ENCODE peak calls at places on chromosomes 4 and X, in nine cellular contexts. One of them, this sample, is unnamed. For H3K36me3, the result is how much of the 10 kb centered on the place peaks cover.

GRCh38 chr4:5036239-5036638 is 15.0 kb upstream of the STK32B start:
- DNase-seq in lower lobe of right lung: no peak
- DNase-seq in heart left ventricle: no peak
- DNase-seq in suprapubic skin: no peak
- DNase-seq in thoracic aorta: no peak
- DNase-seq in MM.1S: peak
- DNase-seq in left ventricle myocardium inferior: no peak
- DNase-seq in GM23248: peak
- DNase-seq in endothelial cell of umbilical vein: no peak
- DNase-seq in this sample: no peak

GRCh38 chrX:17441965-17442364 is 67.0 kb downstream of the NHS start:
- DNase-seq in thoracic aorta: no peak
- DNase-seq in endothelial cell of umbilical vein: no peak
- DNase-seq in left ventricle myocardium inferior: no peak
- DNase-seq in GM23248: peak
- DNase-seq in lower lobe of right lung: no peak
- DNase-seq in MM.1S: no peak
- DNase-seq in suprapubic skin: no peak
- DNase-seq in heart left ventricle: no peak
- DNase-seq in this sample: no peak

GRCh38 chrX:67718926-67719325 is 175.1 kb downstream of the AR start:
- DNase-seq in MM.1S: no peak
- DNase-seq in thoracic aorta: no peak
- DNase-seq in GM23248: no peak
- DNase-seq in left ventricle myocardium inferior: peak
- DNase-seq in endothelial cell of umbilical vein: no peak
- DNase-seq in suprapubic skin: no peak
- DNase-seq in heart left ventricle: peak
- DNase-seq in lower lobe of right lung: no peak
- DNase-seq in this sample: no peak

GRCh38 chrX:133511041-133511440 is 95.8 kb upstream of the GPC4 start:
- DNase-seq in endothelial cell of umbilical vein: no peak
- DNase-seq in heart left ventricle: no peak
- DNase-seq in lower lobe of right lung: no peak
- DNase-seq in left ventricle myocardium inferior: no peak
- DNase-seq in GM23248: no peak
- DNase-seq in suprapubic skin: no peak
- DNase-seq in MM.1S: no peak
- DNase-seq in thoracic aorta: no peak
- DNase-seq in this sample: no peak

GRCh38 chr4:8323947-8324555 is 54.5 kb downstream of the HTRA3 start:
- DNase-seq in MM.1S: no peak
- DNase-seq in endothelial cell of umbilical vein: no peak
- DNase-seq in thoracic aorta: no peak
- DNase-seq in heart left ventricle: peak
- DNase-seq in GM23248: no peak
- DNase-seq in left ventricle myocardium inferior: no peak
- DNase-seq in suprapubic skin: no peak
- DNase-seq in lower lobe of right lung: no peak
- DNase-seq in this sample: no peak

GRCh38 chr4:26321326-26322276 is 787 bp downstream of the RBPJ start:
- DNase-seq in suprapubic skin: peak
- DNase-seq in lower lobe of right lung: peak
- DNase-seq in thoracic aorta: no peak
- DNase-seq in endothelial cell of umbilical vein: peak
- DNase-seq in MM.1S: peak
- DNase-seq in GM23248: peak
- DNase-seq in left ventricle myocardium inferior: peak
- DNase-seq in heart left ventricle: peak
- DNase-seq in this sample: peak

GRCh38 chrX:41313419-41313818 is 20.5 kb upstream of the DDX3X start:
- DNase-seq in left ventricle myocardium inferior: no peak
- DNase-seq in lower lobe of right lung: no peak
- DNase-seq in heart left ventricle: no peak
- DNase-seq in MM.1S: no peak
- DNase-seq in suprapubic skin: no peak
- DNase-seq in GM23248: peak
- DNase-seq in endothelial cell of umbilical vein: no peak
- DNase-seq in thoracic aorta: no peak
- DNase-seq in this sample: no peak

GRCh38 chr4:177809786-177810185 is 367.5 kb upstream of the AGA start:
- DNase-seq in left ventricle myocardium inferior: no peak
- DNase-seq in thoracic aorta: no peak
- DNase-seq in GM23248: no peak
- DNase-seq in endothelial cell of umbilical vein: no peak
- DNase-seq in lower lobe of right lung: no peak
- DNase-seq in heart left ventricle: no peak
- DNase-seq in MM.1S: no peak
- DNase-seq in suprapubic skin: no peak
- DNase-seq in this sample: no peak

DNA sequence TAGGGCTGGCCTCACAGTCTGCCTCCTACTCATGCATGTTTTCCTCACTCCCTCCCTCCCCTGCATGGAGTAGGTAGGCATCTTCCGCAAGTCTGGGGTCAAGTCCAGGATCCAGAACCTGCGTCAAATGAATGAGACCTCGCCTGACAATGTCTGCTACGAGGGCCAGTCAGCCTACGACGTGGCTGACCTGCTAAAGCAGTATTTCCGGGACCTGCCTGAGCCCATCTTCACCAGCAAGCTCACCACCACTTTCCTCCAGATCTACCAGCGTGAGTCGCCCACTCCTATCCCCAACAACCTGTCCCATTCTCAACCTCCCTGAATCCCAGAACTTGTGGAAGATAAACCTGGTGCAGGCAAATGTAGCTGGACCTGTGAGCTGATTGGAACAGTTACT is 73.4 kb downstream of the STARD8 start:
- DNase-seq in GM23248: no peak
- DNase-seq in suprapubic skin: peak
- DNase-seq in left ventricle myocardium inferior: no peak
- DNase-seq in endothelial cell of umbilical vein: no peak
- DNase-seq in thoracic aorta: no peak
- DNase-seq in MM.1S: no peak
- DNase-seq in heart left ventricle: no peak
- DNase-seq in lower lobe of right lung: no peak
- DNase-seq in this sample: no peak
- H3K36me3 ChIP-seq in GM23248: under half
- H3K36me3 ChIP-seq in suprapubic skin: under half
- H3K36me3 ChIP-seq in left ventricle myocardium inferior: under half
- H3K36me3 ChIP-seq in endothelial cell of umbilical vein: half or more
- H3K36me3 ChIP-seq in thoracic aorta: under half
- H3K36me3 ChIP-seq in MM.1S: under half
- H3K36me3 ChIP-seq in heart left ventricle: under half
- H3K36me3 ChIP-seq in lower lobe of right lung: half or more
- H3K36me3 ChIP-seq in this sample: under half

DNA sequence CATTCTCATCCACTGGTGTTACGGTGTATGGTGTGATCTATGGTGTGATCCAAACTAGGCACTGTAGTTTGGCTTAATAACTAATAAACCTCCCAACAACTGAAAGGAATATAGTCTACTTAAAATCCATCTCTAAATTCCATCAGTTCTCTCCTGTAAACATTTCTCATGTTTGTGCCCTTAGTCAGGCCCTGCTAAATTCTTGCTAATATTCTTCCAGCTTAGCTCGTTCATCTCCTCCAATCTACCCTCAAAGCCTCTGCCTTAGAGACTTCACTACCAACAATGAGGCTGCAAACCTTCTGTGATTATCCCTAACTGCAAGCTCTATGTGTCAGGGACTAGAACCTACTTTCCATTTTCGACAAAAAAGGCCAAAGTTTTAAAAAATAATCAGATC is 28.1 kb downstream of the ZAR1 start:
- DNase-seq in left ventricle myocardium inferior: no peak
- DNase-seq in GM23248: no peak
- DNase-seq in suprapubic skin: no peak
- DNase-seq in endothelial cell of umbilical vein: no peak
- DNase-seq in lower lobe of right lung: no peak
- DNase-seq in MM.1S: no peak
- DNase-seq in heart left ventricle: no peak
- DNase-seq in thoracic aorta: no peak
- DNase-seq in this sample: no peak
- H3K36me3 ChIP-seq in left ventricle myocardium inferior: half or more
- H3K36me3 ChIP-seq in GM23248: under half
- H3K36me3 ChIP-seq in suprapubic skin: half or more
- H3K36me3 ChIP-seq in endothelial cell of umbilical vein: under half
- H3K36me3 ChIP-seq in lower lobe of right lung: half or more
- H3K36me3 ChIP-seq in MM.1S: under half
- H3K36me3 ChIP-seq in heart left ventricle: half or more
- H3K36me3 ChIP-seq in thoracic aorta: under half
- H3K36me3 ChIP-seq in this sample: under half

DNA sequence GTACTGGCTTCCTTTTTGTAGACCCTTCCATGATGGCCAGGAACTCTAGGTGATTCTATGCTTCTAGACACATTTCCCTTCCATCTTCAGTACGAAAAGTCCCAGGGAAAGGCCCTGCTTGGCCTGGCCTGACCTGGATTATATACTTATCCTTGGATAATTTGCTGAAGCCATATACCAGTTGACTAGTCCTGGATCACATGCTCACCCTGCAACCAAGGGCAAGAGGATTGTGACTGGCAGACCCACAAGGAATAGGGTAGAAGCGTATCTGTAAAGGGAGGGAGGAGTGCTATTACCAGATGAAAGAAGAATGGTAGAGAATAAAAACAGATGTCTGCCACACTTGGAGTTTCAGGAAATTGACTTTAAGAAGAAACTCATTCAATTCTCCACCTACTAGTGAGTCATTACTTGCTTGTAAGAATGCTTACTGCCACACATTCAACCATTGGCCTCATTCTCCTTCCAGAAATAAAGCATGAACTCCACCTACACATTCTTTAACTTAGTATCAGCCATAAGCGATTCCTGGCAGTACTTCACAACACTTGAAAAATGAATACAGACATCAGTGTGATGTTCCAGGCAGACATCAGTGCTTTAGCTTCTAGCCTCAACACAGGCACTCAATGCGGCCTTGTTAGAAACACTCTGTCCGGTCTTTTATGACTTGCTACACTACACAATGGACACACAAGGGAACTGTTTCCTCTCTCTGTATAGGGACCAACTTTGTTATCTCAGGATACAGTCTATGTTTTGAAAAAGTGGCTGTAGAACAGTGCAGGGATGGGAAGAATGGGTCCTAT is 141.8 kb downstream of the CBR4 start:
- DNase-seq in endothelial cell of umbilical vein: peak
- DNase-seq in thoracic aorta: no peak
- DNase-seq in MM.1S: no peak
- DNase-seq in lower lobe of right lung: no peak
- DNase-seq in GM23248: peak
- DNase-seq in heart left ventricle: no peak
- DNase-seq in suprapubic skin: no peak
- DNase-seq in left ventricle myocardium inferior: no peak
- DNase-seq in this sample: no peak
- H3K36me3 ChIP-seq in endothelial cell of umbilical vein: under half
- H3K36me3 ChIP-seq in thoracic aorta: under half
- H3K36me3 ChIP-seq in MM.1S: under half
- H3K36me3 ChIP-seq in lower lobe of right lung: under half
- H3K36me3 ChIP-seq in GM23248: under half
- H3K36me3 ChIP-seq in heart left ventricle: under half
- H3K36me3 ChIP-seq in suprapubic skin: under half
- H3K36me3 ChIP-seq in left ventricle myocardium inferior: under half
- H3K36me3 ChIP-seq in this sample: under half

GRCh38 chrX:40073439-40074054 is 24.2 kb downstream of the BCOR start:
- DNase-seq in heart left ventricle: no peak
- DNase-seq in left ventricle myocardium inferior: no peak
- DNase-seq in endothelial cell of umbilical vein: no peak
- DNase-seq in thoracic aorta: no peak
- DNase-seq in MM.1S: no peak
- DNase-seq in lower lobe of right lung: no peak
- DNase-seq in GM23248: no peak
- DNase-seq in suprapubic skin: no peak
- DNase-seq in this sample: no peak
- H3K36me3 ChIP-seq in heart left ventricle: under half
- H3K36me3 ChIP-seq in left ventricle myocardium inferior: under half
- H3K36me3 ChIP-seq in endothelial cell of umbilical vein: under half
- H3K36me3 ChIP-seq in thoracic aorta: under half
- H3K36me3 ChIP-seq in MM.1S: under half
- H3K36me3 ChIP-seq in lower lobe of right lung: half or more
- H3K36me3 ChIP-seq in GM23248: under half
- H3K36me3 ChIP-seq in suprapubic skin: half or more
- H3K36me3 ChIP-seq in this sample: under half